ENCODE peak calls at places on chromosomes 3 and 15, in five cellular contexts. M is mesendoderm, D is adipocyte, J is GM23248, N is fibroblast of lung. T is an unnamed sample.

GRCh38 chr3:196989721-196990262 is 21.2 kb upstream of the PIGZ start:
- DNase-seq in M (no peak), D (no peak), J (peak), N (no peak), T (peak)

GRCh38 chr3:152270145-152270870 is 1.6 kb downstream of the MBNL1 start:
- DNase-seq in M (no peak), D (peak), J (peak), N (peak), T (peak)

GRCh38 chr15:65209701-65210643 is 1.3 kb downstream of the CILP start:
- DNase-seq in M (no peak), D (peak), J (peak), N (no peak), T (no peak)

GRCh38 chr3:29606416-29606815 is 325.5 kb downstream of the RBMS3 start:
- DNase-seq in M (no peak), D (peak), J (no peak), N (no peak), T (no peak)

GRCh38 chr3:141680620-141681389 is 57.3 kb upstream of the RNF7 start:
- DNase-seq in M (peak), D (no peak), J (peak), N (peak), T (peak)

GRCh38 chr3:45135959-45136358 is 10.2 kb downstream of the CDCP1 start:
- DNase-seq in M (no peak), D (no peak), J (no peak), N (peak), T (no peak)

GRCh38 chr15:66085128-66085527 is 168.4 kb downstream of the MEGF11 start:
- DNase-seq in M (peak), D (no peak), J (no peak), N (no peak), T (peak)

GRCh38 chr3:187130346-187131066 is 8.8 kb downstream of the RPL39L start:
- DNase-seq in M (no peak), D (peak), J (peak), N (peak), T (no peak)

GRCh38 chr3:63961891-63962290 is 49.7 kb upstream of the SCAANT1 start:
- DNase-seq in M (peak), D (peak), J (peak), N (peak), T (no peak)

GRCh38 chr3:151751161-151751560 is 17.4 kb downstream of the AADACL2 start:
- DNase-seq in M (no peak), D (peak), J (peak), N (peak), T (no peak)

GRCh38 chr15:67011620-67012005 is 53.8 kb upstream of the SMAD3 start:
- DNase-seq in M (no peak), D (no peak), J (no peak), N (no peak), T (no peak)

GRCh38 chr15:90351479-90352108 is 490 bp upstream of the ZNF774 start:
- DNase-seq in M (no peak), D (no peak), J (no peak), N (no peak), T (no peak)

GRCh38 chr3:70539908-70540307 is 227.5 kb upstream of the MDFIC2 start:
- DNase-seq in M (no peak), D (no peak), J (no peak), N (no peak), T (no peak)

GRCh38 chr15:31235298-31236183 is 91.1 kb upstream of the KLF13 start:
- DNase-seq in M (no peak), D (peak), J (peak), N (peak), T (no peak)

GRCh38 chr3:137946341-137946973 is 63.5 kb upstream of the CLDN18 start:
- DNase-seq in M (peak), D (peak), J (peak), N (peak), T (peak)

GRCh38 chr3:149339931-149340309 is 6.5 kb upstream of the TM4SF18 start:
- DNase-seq in M (peak), D (peak), J (peak), N (peak), T (peak)

GRCh38 chr3:24299801-24300626 is 194.6 kb downstream of the THRB start:
- DNase-seq in M (no peak), D (peak), J (peak), N (peak), T (no peak)

GRCh38 chr3:174325834-174326705 is 533.1 kb upstream of the NAALADL2 start:
- DNase-seq in M (no peak), D (peak), J (peak), N (peak), T (no peak)

GRCh38 chr15:45276851-45277250 is 24.8 kb downstream of the SLC28A2 start:
- DNase-seq in M (peak), D (peak), J (peak), N (peak), T (no peak)

GRCh38 chr15:74540135-74540760 is 772 bp upstream of the ARID3B start:
- DNase-seq in M (peak), D (peak), J (peak), N (peak), T (peak)

GRCh38 chr3:126939347-126939735 is 43.6 kb upstream of the PLXNA1 start:
- DNase-seq in M (peak), D (no peak), J (no peak), N (no peak), T (no peak)

GRCh38 chr3:72123908-72124441 is 339.0 kb upstream of the PROK2 start:
- DNase-seq in M (no peak), D (peak), J (peak), N (peak), T (no peak)

GRCh38 chr15:65937476-65937875 is 68.2 kb downstream of the RAB11A start:
- DNase-seq in M (no peak), D (no peak), J (peak), N (peak), T (no peak)

GRCh38 chr15:76035593-76035992 is 23.4 kb upstream of the NRG4 start:
- DNase-seq in M (peak), D (no peak), J (no peak), N (no peak), T (peak)

GRCh38 chr3:52014613-52015012 is 18.9 kb upstream of the RPL29 start:
- DNase-seq in M (peak), D (no peak), J (peak), N (no peak), T (peak)

GRCh38 chr3:52730681-52731080 is 24.8 kb downstream of the SPCS1 start:
- DNase-seq in M (no peak), D (peak), J (no peak), N (no peak), T (no peak)

GRCh38 chr3:181292984-181293383 is 303.4 kb upstream of the DNAJC19 start:
- DNase-seq in M (no peak), D (no peak), J (peak), N (peak), T (no peak)

GRCh38 chr15:45456212-45457106 is 66.1 kb downstream of the SLC30A4 start:
- DNase-seq in M (peak), D (peak), J (peak), N (peak), T (peak)

GRCh38 chr3:101243285-101244211 is 76.8 kb downstream of the IMPG2 start:
- DNase-seq in M (no peak), D (no peak), J (peak), N (no peak), T (no peak)

GRCh38 chr15:33045066-33045810 is 149.3 kb downstream of the FMN1 start:
- DNase-seq in M (no peak), D (peak), J (no peak), N (no peak), T (no peak)

GRCh38 chr3:13479332-13479581 is 849 bp upstream of the HDAC11 start:
- DNase-seq in M (no peak), D (no peak), J (peak), N (no peak), T (no peak)

GRCh38 chr3:70386043-70386442 is 73.6 kb upstream of the MDFIC2 start:
- DNase-seq in M (peak), D (no peak), J (no peak), N (no peak), T (no peak)

GRCh38 chr15:73575636-73576247 is 57.4 kb downstream of the NPTN start:
- DNase-seq in M (no peak), D (no peak), J (no peak), N (peak), T (no peak)

GRCh38 chr15:59691194-59691805 is 2.2 kb upstream of the BNIP2 start:
- DNase-seq in M (peak), D (peak), J (peak), N (peak), T (no peak)

DNA sequence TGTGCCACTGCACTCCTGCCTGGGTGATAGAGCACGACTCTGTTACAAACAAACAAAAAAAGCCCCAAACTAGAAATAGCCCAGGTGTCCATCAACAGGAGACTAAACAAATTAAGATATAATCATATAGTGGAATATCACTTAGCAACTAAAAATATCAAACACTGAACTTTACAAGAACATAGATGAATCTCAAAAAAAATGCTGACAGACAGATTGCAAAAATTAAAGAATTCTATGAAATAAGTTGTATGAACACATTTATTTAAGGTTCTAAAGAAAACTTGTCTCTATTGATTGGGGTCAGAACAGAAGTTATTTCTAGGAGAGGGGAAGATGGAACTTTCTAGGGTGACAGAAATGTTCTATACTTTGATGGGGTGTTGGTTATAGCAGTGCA is 268.2 kb downstream of the CTNNB1 start:
- DNase-seq in M (no peak), D (no peak), J (no peak), N (no peak), T (no peak)
- H3K4me3 ChIP-seq in M (no peak), D (no peak), J (no peak), N (no peak), T (no peak)

GRCh38 chr3:16897254-16897926 is 12.6 kb downstream of the PLCL2 start:
- DNase-seq in M (no peak), D (no peak), J (no peak), N (no peak), T (no peak)

GRCh38 chr3:16899919-16900318 is 15.2 kb downstream of the PLCL2 start:
- DNase-seq in M (no peak), D (no peak), J (no peak), N (no peak), T (no peak)

GRCh38 chr3:16898595-16899395 is 14.0 kb downstream of the PLCL2 start:
- DNase-seq in M (no peak), D (no peak), J (no peak), N (no peak), T (no peak)

GRCh38 chr3:16896094-16896627 is 11.4 kb downstream of the PLCL2 start:
- DNase-seq in M (no peak), D (no peak), J (no peak), N (no peak), T (no peak)

DNA sequence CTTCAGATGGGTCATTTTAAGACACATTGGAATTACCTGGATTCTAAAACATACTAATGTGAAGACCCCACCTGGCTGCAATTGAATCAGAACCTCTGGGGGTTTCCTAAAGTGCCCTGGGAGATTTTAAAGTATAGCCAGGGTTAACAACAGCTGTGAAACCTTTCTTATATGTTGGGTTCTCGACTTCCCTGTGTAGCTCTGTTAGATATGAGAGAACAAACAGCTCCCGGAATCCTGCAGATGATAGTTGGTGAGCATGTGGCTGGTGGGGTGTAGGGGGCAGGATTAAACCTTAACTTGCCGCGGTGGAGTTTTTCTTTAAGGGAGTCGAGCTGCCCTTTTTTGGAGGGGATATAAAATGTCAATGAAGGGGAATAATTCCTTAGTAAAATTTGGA is 12.1 kb downstream of the PLCL2 start:
- DNase-seq in M (no peak), D (no peak), J (no peak), N (no peak), T (no peak)
- H3K9ac ChIP-seq in M (no peak), D (no peak), J (no peak), N (no peak), T (no peak)

GRCh38 chr3:9742560-9742959 is 7.2 kb upstream of the OGG1 start:
- DNase-seq in M (no peak), D (no peak), J (no peak), N (no peak), T (no peak)
- H3K4me3 ChIP-seq in M (no peak), D (no peak), J (no peak), N (no peak), T (no peak)

DNA sequence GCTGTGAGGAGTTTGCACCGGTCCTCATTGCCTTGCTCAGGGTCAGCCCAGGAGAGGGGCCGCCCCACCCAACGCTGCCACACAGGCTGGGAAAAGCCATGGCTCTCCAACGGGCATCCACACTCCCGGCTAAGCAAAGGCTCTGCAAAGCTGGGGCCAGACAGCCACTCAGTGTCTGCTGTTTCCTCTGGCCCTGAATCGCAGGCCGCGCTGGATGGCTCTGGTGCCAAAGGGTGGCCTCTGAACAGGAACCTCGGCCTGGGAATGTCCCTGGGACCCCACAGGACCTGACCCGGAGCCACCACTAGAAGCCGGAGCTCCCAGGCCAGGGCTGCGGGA is 42.9 kb downstream of the RPN1 start:
- DNase-seq in M (no peak), D (no peak), J (no peak), N (no peak), T (no peak)
- H3K9ac ChIP-seq in M (peak), D (peak), J (peak), N (peak), T (no peak)

T was measured in endodermal cell.